ENCODE peak calls at places on chromosomes 16 and 17, in eight cellular contexts. L is NCI-H1105; Z is AG04450; U is ovary; H is H4; A is Kasumi-1; S is stimulated activated CD4-positive, alpha-beta T cell treated with anti-CD3 and anti-CD28 coated beads, Interleukin-12 subunit alpha, Interleukin-12 subunit beta, amount 100 ng/mL, for 24 hours; F is fibroblast of pulmonary artery. D is an unnamed sample.
A peak's percentile ranks its signal among the peaks of the same experiment; 100 is the strongest.

GRCh38 chr17:73952498-73953205 is 250.8 kb upstream of the RPL38 start:
- DNase-seq in Z (no peak), U (no peak), L (no peak), H (no peak), A (no peak), S (peak; percentile 17), F (no peak), D (no peak)

GRCh38 chr16:63890072-63890471 is 1231.8 kb downstream of the CDH11 start:
- DNase-seq in L (no peak), U (no peak), F (peak; percentile 68), S (no peak), A (no peak), H (peak; percentile 58), Z (no peak), D (no peak)

GRCh38 chr16:3138342-3138741 is 3.5 kb downstream of the ZNF213 start:
- DNase-seq in A (no peak), F (no peak), Z (no peak), U (no peak), H (no peak), S (no peak), L (no peak), D (no peak)

GRCh38 chr17:76452102-76452645 is 778 bp downstream of the UBE2O start:
- DNase-seq in L (no peak), A (no peak), F (no peak), Z (no peak), U (no peak), H (no peak), S (no peak), D (no peak)

GRCh38 chr17:45013021-45013997 is 38.1 kb downstream of the DCAKD start:
- DNase-seq in H (no peak), A (no peak), Z (no peak), F (no peak), U (peak; percentile 52), S (no peak), L (no peak), D (no peak)

GRCh38 chr16:55406651-55407050 is 72.3 kb upstream of the MMP2 start:
- DNase-seq in Z (no peak), H (no peak), A (no peak), S (no peak), U (no peak), L (no peak), F (no peak), D (no peak)

GRCh38 chr17:42276609-42277341 is 584 bp upstream of the STAT5B start:
- DNase-seq in S (peak; percentile 20), A (peak; percentile 34), H (peak; percentile 81), Z (peak; percentile 57), L (no peak), F (peak; percentile 86), U (peak; percentile 85), D (no peak)

GRCh38 chr16:88768041-88768876 is 16.8 kb downstream of the PIEZO1 start:
- DNase-seq in Z (no peak), U (peak; percentile 77), S (no peak), L (no peak), A (no peak), F (peak; percentile 75), H (no peak), D (no peak)

GRCh38 chr17:32558997-32559650 is 72.3 kb downstream of the CDK5R1 start:
- DNase-seq in Z (no peak), F (no peak), S (no peak), L (peak; percentile 8), H (no peak), U (no peak), A (no peak), D (no peak)

GRCh38 chr16:54076006-54076504 is 210.5 kb downstream of the IRX3 start:
- DNase-seq in L (no peak), A (no peak), Z (no peak), F (no peak), H (no peak), U (no peak), S (no peak), D (no peak)

GRCh38 chr17:76716146-76716833 is 5.5 kb upstream of the MXRA7 start:
- DNase-seq in F (peak; percentile 100), L (no peak), U (no peak), A (peak; percentile 99), S (no peak), Z (peak; percentile 90), H (peak; percentile 100), D (no peak)

GRCh38 chr16:22814330-22815105 is 556 bp downstream of the HS3ST2 start:
- DNase-seq in S (no peak), Z (no peak), L (no peak), H (no peak), U (no peak), F (no peak), A (no peak), D (no peak)

GRCh38 chr17:82010575-82011525 is 11.8 kb downstream of the CENPX start:
- DNase-seq in H (no peak), L (no peak), Z (no peak), S (no peak), U (no peak), A (no peak), F (no peak), D (no peak)

GRCh38 chr17:38469875-38470274 is 41.6 kb downstream of the ARHGAP23 start:
- DNase-seq in L (no peak), Z (no peak), S (no peak), A (no peak), H (no peak), U (no peak), F (peak; percentile 70), D (no peak)

GRCh38 chr16:52812945-52813556 is 239.6 kb downstream of the CHD9NB start:
- DNase-seq in H (peak; percentile 86), A (no peak), L (no peak), F (peak; percentile 59), Z (no peak), U (no peak), S (no peak), D (peak; percentile 65)

GRCh38 chr17:83189013-83189672 is 109.7 kb downstream of the METRNL start:
- DNase-seq in U (peak; percentile 52), F (no peak), H (no peak), A (no peak), S (no peak), L (no peak), Z (no peak), D (no peak)

GRCh38 chr17:41906465-41907184 is 12.1 kb downstream of the ACLY start:
- DNase-seq in L (no peak), F (peak; percentile 45), H (no peak), Z (no peak), U (no peak), S (no peak), A (no peak), D (no peak)

GRCh38 chr17:32586666-32587065 is 99.9 kb downstream of the CDK5R1 start:
- DNase-seq in S (no peak), F (no peak), L (no peak), Z (no peak), U (no peak), H (no peak), A (no peak), D (no peak)

GRCh38 chr16:51131619-51132018 is 19.5 kb downstream of the SALL1 start:
- DNase-seq in H (no peak), Z (no peak), U (no peak), L (no peak), F (no peak), A (no peak), S (no peak), D (no peak)

GRCh38 chr17:79485399-79485985 is 125.4 kb downstream of the RBFOX3 start:
- DNase-seq in A (no peak), S (no peak), U (no peak), F (no peak), L (no peak), Z (no peak), H (no peak), D (no peak)